ENCODE peak calls at places on chromosomes 4 and X, in eight cellular contexts. V, L, H, T, C, G, Q and E are unnamed samples.

GRCh38 chrX:24260827-24261550 is 52.9 kb downstream of the SUPT20HL2 start:
- DNase-seq in Q (no peak), C (peak), H (no peak), V (peak), T (no peak), G (peak), L (no peak), E (no peak)

GRCh38 chrX:24145340-24146186 is 4.0 kb upstream of the ZFX start:
- DNase-seq in G (no peak), C (no peak), H (no peak), V (no peak), L (peak), T (no peak), Q (no peak), E (peak)

GRCh38 chr4:19657856-19658255 is 593.8 kb upstream of the SLIT2 start:
- DNase-seq in T (no peak), H (no peak), V (no peak), Q (no peak), L (no peak), G (no peak), C (peak), E (no peak)

GRCh38 chr4:80532674-80533333 is 197.3 kb downstream of the CFAP299 start:
- DNase-seq in H (no peak), T (peak), Q (no peak), C (no peak), G (no peak), L (no peak), V (no peak), E (no peak)

GRCh38 chr4:93394488-93395185 is 433.9 kb upstream of the ATOH1 start:
- DNase-seq in C (peak), G (no peak), L (no peak), V (no peak), T (no peak), H (no peak), Q (no peak), E (no peak)

GRCh38 chrX:152943826-152944225 is 46.0 kb downstream of the ZNF185 start:
- DNase-seq in L (no peak), G (no peak), T (no peak), C (no peak), Q (no peak), H (no peak), V (no peak), E (no peak)

GRCh38 chrX:150683536-150684146 is 9.6 kb upstream of the MTMR1 start:
- DNase-seq in Q (peak), H (peak), T (peak), G (no peak), C (peak), L (peak), V (no peak), E (peak)

GRCh38 chr4:129623233-129623632 is 527.3 kb downstream of the C4orf33 start:
- DNase-seq in T (no peak), Q (no peak), L (no peak), V (no peak), G (no peak), H (no peak), C (no peak), E (no peak)

GRCh38 chr4:39044947-39045734 is 12.9 kb upstream of the TMEM156 start:
- DNase-seq in C (peak), T (peak), V (no peak), L (no peak), H (no peak), Q (no peak), G (no peak), E (no peak)

GRCh38 chrX:2691543-2692220 is 587 bp downstream of the CD99 start:
- DNase-seq in H (peak), G (peak), T (peak), C (peak), Q (no peak), V (peak), L (peak), E (peak)

GRCh38 chr4:2910409-2910808 is 52.8 kb downstream of the NOP14 start:
- DNase-seq in Q (no peak), T (peak), G (no peak), H (no peak), V (no peak), C (no peak), L (no peak), E (no peak)
- TF ChIP-seq CTCF in Q (peak), T (peak), G (no peak), H (no peak), V (no peak), C (peak), L (no peak), E (no peak)

DNA sequence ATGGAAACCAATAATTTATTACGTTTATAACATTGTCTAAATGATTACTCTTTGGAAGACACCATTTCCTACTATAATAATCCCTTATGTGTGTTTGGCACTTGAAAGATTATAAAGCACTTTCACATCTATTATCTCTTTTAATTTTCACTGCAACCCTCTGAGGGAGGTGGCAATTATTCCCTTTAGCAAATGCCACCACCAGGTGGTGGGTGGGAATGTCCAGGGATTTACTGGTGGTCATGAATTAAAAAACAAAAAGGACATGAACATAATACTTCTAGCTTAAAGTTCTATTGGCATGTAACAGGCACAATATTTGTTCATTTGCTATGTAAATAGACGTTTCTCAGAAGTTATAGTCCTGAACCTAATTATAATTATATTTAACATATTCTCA is 1.2 kb upstream of the MGARP start:
- DNase-seq in Q (no peak), H (no peak), T (no peak), C (no peak), G (no peak), V (no peak), L (peak), E (peak)
- TF ChIP-seq CTCF in Q (peak), H (peak), T (peak), C (no peak), G (no peak), V (no peak), L (peak), E (no peak)

DNA sequence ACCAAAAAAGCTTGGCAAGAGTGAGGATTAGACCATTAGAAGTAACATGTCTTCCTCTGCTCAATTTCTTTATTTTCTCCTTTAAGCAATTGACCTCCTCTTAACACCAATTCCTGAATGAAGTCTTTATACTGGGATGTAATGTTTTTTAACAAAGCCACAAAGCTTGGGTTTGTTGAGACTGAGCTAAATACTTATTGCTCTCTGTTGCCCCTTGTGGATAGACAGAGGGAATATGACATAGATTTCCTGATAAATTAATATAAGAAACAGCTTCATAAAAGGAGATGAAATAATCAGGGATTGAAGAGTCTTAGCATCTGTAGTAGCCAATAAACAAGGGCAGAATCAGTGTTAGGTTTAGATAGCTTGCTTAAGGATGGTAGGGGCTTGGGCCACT is 57.6 kb downstream of the CCDC160 start:
- DNase-seq in L (no peak), H (no peak), T (peak), G (no peak), Q (no peak), V (no peak), C (peak), E (no peak)
- TF ChIP-seq CTCF in L (peak), H (peak), T (peak), G (no peak), Q (peak), V (no peak), C (no peak), E (no peak)

DNA sequence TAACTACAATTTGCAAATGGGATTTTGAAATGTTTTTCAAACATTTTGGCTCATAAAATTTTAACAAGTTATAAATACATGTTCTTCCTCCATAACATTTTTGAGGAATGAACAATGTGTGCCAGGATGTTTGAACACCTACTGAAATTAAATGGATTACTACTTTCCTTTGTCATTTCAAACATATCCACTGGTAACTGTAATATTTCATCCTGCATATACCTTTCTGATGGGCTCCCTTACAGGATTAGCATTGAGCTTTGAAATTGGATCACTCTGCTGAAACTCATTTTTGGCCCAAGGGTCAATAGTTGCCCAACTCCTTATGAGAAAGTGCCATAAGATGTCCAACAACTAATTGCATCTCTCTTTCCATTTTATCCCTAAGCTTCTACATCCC is 17.6 kb downstream of the GRPR start:
- DNase-seq in V (no peak), G (no peak), L (no peak), Q (no peak), T (no peak), H (no peak), C (no peak), E (no peak)
- TF ChIP-seq CTCF in V (no peak), G (no peak), L (no peak), Q (no peak), T (no peak), H (no peak), C (no peak), E (no peak)

DNA sequence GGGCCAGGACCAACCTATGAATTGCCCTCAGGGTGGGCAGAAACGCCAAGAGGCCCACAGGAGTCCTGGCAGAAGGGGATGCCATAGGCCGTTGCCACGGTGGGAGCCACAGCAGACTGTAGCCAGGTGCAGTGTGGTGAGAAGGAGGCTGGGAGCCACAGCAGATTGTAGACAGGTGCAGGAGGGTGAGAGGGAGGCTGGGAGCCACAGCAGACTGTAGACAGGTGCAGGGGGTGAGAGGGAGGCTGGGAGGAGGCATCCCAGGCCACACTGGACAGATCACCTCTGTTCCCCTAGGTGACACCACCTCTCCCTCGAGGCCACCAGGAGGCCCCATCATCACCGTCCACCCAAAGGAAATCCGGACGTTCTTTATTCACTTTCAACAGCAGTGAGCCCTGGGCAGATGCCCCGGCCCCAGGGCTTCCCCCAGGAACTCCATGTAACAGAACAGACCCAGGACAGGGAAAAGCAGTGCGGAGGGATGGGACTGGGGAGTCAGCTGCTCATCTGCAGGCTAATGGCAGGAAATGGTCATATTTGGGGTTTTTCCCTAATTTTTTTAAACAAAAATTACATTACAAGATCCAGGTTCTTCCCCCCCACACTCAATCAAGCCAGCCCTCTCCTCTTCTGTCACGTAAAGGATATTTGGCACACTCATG is 19.5 kb upstream of the MRFAP1 start:
- DNase-seq in C (no peak), T (no peak), Q (no peak), V (no peak), G (no peak), H (no peak), L (no peak), E (no peak)
- TF ChIP-seq CTCF in C (no peak), T (no peak), Q (no peak), V (no peak), G (no peak), H (no peak), L (no peak), E (no peak)